ENCODE peak calls at places on chromosomes 11 and 22, in ten cellular contexts. I, S, Z, D, T, L, J, O, F and U are unnamed samples.

GRCh38 chr11:115590254-115590653 is 86.0 kb upstream of the CADM1 start:
- DNase-seq in I (no peak), S (peak; percentile 71), Z (peak; percentile 43), D (no peak), T (no peak), L (no peak), J (no peak), O (no peak), F (no peak), U (no peak)

GRCh38 chr22:44741929-44742328 is 10.4 kb upstream of the ARHGAP8 start:
- DNase-seq in I (no peak), S (peak; percentile 5), Z (no peak), D (no peak), T (no peak), L (no peak), J (peak; percentile 48), O (no peak), F (no peak), U (no peak)

GRCh38 chr11:2507945-2508749 is 63.3 kb downstream of the KCNQ1 start:
- DNase-seq in I (no peak), S (no peak), Z (no peak), D (no peak), T (no peak), L (no peak), J (peak; percentile 3), O (peak; percentile 2), F (peak; percentile 26), U (peak; percentile 51)

GRCh38 chr11:124917115-124917637 is 1.9 kb upstream of the HEPN1 start:
- DNase-seq in I (no peak), S (no peak), Z (no peak), D (no peak), T (no peak), L (no peak), J (no peak), O (no peak), F (no peak), U (no peak)

GRCh38 chr11:84922212-84922805 is 704.8 kb downstream of the DLG2 start:
- DNase-seq in I (no peak), S (no peak), Z (peak; percentile 35), D (no peak), T (no peak), L (no peak), J (no peak), O (no peak), F (peak; percentile 6), U (no peak)

GRCh38 chr11:35302388-35302787 is 117.0 kb downstream of the SLC1A2 start:
- DNase-seq in I (no peak), S (no peak), Z (no peak), D (no peak), T (no peak), L (no peak), J (no peak), O (no peak), F (no peak), U (no peak)

GRCh38 chr11:129998905-129999304 is 3.7 kb downstream of the PRDM10 start:
- DNase-seq in I (no peak), S (no peak), Z (no peak), D (no peak), T (no peak), L (no peak), J (no peak), O (no peak), F (no peak), U (no peak)

GRCh38 chr11:102318469-102318868 is 1.2 kb downstream of the BIRC3 start:
- DNase-seq in I (no peak), S (no peak), Z (no peak), D (no peak), T (no peak), L (peak; percentile 42), J (peak; percentile 30), O (no peak), F (no peak), U (peak; percentile 69)

GRCh38 chr11:124725719-124726105 is 14.0 kb upstream of the NRGN start:
- DNase-seq in I (no peak), S (no peak), Z (no peak), D (no peak), T (peak; percentile 75), L (no peak), J (no peak), O (no peak), F (no peak), U (no peak)

GRCh38 chr11:64321533-64321932 is 3.6 kb downstream of the PRDX5 start:
- DNase-seq in I (no peak), S (no peak), Z (no peak), D (no peak), T (no peak), L (peak; percentile 87), J (peak; percentile 85), O (no peak), F (no peak), U (no peak)

GRCh38 chr11:99069831-99070444 is 49.2 kb downstream of the CNTN5 start:
- DNase-seq in I (no peak), S (no peak), Z (peak; percentile 45), D (no peak), T (no peak), L (no peak), J (peak; percentile 12), O (no peak), F (no peak), U (no peak)

GRCh38 chr11:78722786-78723185 is 148.1 kb upstream of the NARS2 start:
- DNase-seq in I (no peak), S (no peak), Z (no peak), D (no peak), T (no peak), L (no peak), J (no peak), O (no peak), F (peak; percentile 10), U (no peak)

GRCh38 chr22:48055827-48056226 is 1293.4 kb downstream of the TBC1D22A start:
- DNase-seq in I (no peak), S (no peak), Z (no peak), D (no peak), T (no peak), L (no peak), J (no peak), O (no peak), F (no peak), U (no peak)

GRCh38 chr11:96000064-96000463 is 76.2 kb upstream of the MTMR2 start:
- DNase-seq in I (no peak), S (no peak), Z (no peak), D (no peak), T (peak; percentile 13), L (no peak), J (no peak), O (no peak), F (no peak), U (no peak)

GRCh38 chr11:96004862-96005261 is 81.0 kb upstream of the MTMR2 start:
- DNase-seq in I (no peak), S (no peak), Z (no peak), D (no peak), T (no peak), L (no peak), J (no peak), O (no peak), F (no peak), U (no peak)

GRCh38 chr11:96002339-96002738 is 78.4 kb upstream of the MTMR2 start:
- DNase-seq in I (no peak), S (no peak), Z (no peak), D (no peak), T (no peak), L (no peak), J (no peak), O (no peak), F (no peak), U (no peak)

GRCh38 chr11:96001037-96001436 is 77.1 kb upstream of the MTMR2 start:
- DNase-seq in I (no peak), S (no peak), Z (no peak), D (no peak), T (no peak), L (peak; percentile 52), J (peak; percentile 60), O (no peak), F (no peak), U (no peak)

GRCh38 chr11:96002754-96003290 is 78.9 kb upstream of the MTMR2 start:
- DNase-seq in I (no peak), S (no peak), Z (no peak), D (no peak), T (no peak), L (no peak), J (no peak), O (no peak), F (no peak), U (no peak)
- TF ChIP-seq CTCF in I (no peak), S (no peak), Z (no peak), D (no peak), T (no peak), L (no peak), J (no peak), O (no peak), F (no peak), U (no peak)

GRCh38 chr22:50599816-50600454 is 658 bp upstream of the MAPK8IP2 start:
- DNase-seq in I (no peak), S (peak; percentile 70), Z (peak; percentile 76), D (peak; percentile 66), T (peak; percentile 26), L (peak; percentile 59), J (peak; percentile 49), O (peak; percentile 84), F (peak; percentile 94), U (peak; percentile 85)
- H3K4me3 ChIP-seq in I (peak overlapping the region; percentile 16), S (peak overlapping the region; percentile 26), Z (no peak overlapping the region), D (peak overlapping the region; percentile 34), T (no peak overlapping the region), L (peak overlapping the region; percentile 61), J (no peak overlapping the region), O (no peak overlapping the region), F (peak overlapping the region; percentile 48), U (peak overlapping the region; percentile 36)

DNA sequence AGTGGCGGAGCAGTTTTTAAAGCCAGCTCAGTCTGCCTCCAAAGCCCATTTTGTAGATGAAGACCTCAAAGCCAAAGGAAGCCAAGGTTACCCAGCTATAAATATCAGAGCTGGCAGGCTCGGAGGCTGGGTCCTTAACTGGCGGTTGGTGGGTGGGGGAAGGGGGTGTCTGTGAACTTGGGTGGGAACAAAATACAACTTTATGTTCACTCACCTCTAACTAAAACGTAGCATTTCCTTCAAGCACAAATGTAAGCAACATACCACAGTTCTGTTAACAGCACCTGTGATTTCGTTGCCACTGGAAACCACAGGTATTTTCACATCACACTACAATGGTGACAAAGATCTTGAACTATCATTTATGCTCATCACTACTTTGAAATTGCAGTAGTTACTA is 99.7 kb upstream of the SYT13 start:
- DNase-seq in I (no peak), S (no peak), Z (no peak), D (no peak), T (no peak), L (no peak), J (no peak), O (no peak), F (no peak), U (peak; percentile 27)
- TF ChIP-seq POLR2AphosphoS5 in I (no peak), S (no peak), Z (no peak), D (no peak), T (no peak), L (no peak), J (no peak), O (no peak), F (no peak), U (no peak)

DNA sequence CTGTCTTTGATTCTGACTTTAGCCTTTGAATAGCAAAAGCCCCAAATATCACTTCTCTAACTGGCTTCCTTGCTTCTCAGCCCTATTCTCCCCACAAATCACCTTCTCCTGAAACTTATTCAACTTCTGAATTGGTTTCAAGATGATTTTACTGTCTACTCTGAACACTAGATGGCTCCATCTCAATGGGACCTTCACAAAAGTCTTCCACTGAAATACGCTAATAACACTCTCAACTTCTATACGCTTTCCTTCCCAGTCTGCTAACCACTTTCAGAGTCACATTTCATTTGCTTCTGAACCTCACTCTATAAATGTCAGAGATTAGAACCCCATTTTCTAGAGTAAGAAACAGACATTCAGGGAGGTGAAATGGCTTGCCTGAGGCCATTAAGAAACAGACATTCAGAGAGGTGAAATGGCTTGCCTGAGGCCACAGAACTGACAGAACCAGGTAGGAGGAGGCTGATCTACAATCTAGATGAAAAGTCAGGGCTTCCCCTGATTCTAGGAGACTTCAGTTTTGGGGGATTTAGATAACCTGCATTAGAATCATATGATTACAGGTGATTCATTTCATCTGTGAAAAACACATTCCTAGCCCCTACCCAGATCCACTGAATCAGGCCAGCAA is 20.6 kb downstream of the MORC2 start:
- DNase-seq in I (peak; percentile 16), S (peak; percentile 38), Z (peak; percentile 48), D (no peak), T (peak; percentile 63), L (no peak), J (no peak), O (peak; percentile 18), F (no peak), U (no peak)
- TF ChIP-seq CTCF in I (peak; percentile 66), S (peak; percentile 67), Z (peak; percentile 50), D (peak; percentile 31), T (peak; percentile 40), L (peak; percentile 80), J (peak; percentile 53), O (peak; percentile 26), F (peak; percentile 58), U (peak; percentile 27)